ENCODE peak calls at places on chromosome 5, in five cellular contexts. V is pancreas; D is hepatocyte; W is Peyer's patch; J is CD8-positive, alpha-beta T cell. U is an unnamed sample.

GRCh38 chr5:33631786-33632185 is 191.0 kb downstream of the TARS1 start:
- DNase-seq in V (no peak), W (no peak), D (no peak), J (no peak), U (no peak)

GRCh38 chr5:173318881-173319609 is 9.2 kb downstream of the STC2 start:
- DNase-seq in D (no peak), J (no peak), W (no peak), V (no peak), U (no peak)

GRCh38 chr5:107794731-107795130 is 124.0 kb upstream of the EFNA5 start:
- DNase-seq in D (no peak), V (no peak), J (no peak), W (no peak), U (no peak)

GRCh38 chr5:139014726-139015125 is 139.6 kb upstream of the LRRTM2 start:
- DNase-seq in W (no peak), D (no peak), J (no peak), V (peak; percentile 33), U (no peak)

GRCh38 chr5:141565826-141566575 is 52.8 kb downstream of the DIAPH1 start:
- DNase-seq in W (no peak), V (no peak), J (no peak), D (no peak), U (no peak)

GRCh38 chr5:109945097-109945678 is 255.5 kb downstream of the MAN2A1 start:
- DNase-seq in J (no peak), D (no peak), V (no peak), W (no peak), U (no peak)

GRCh38 chr5:67133781-67134180 is 62.8 kb downstream of the CD180 start:
- DNase-seq in D (no peak), J (no peak), W (no peak), V (no peak), U (no peak)

GRCh38 chr5:43422143-43422542 is 10.0 kb upstream of the CCL28 start:
- DNase-seq in W (no peak), D (peak; percentile 63), J (no peak), V (peak; percentile 29), U (no peak)

GRCh38 chr5:84870369-84870768 is 485.7 kb upstream of the EDIL3 start:
- DNase-seq in V (no peak), W (no peak), J (no peak), D (no peak), U (no peak)

GRCh38 chr5:5721881-5722280 is 299.4 kb downstream of the ICE1 start:
- DNase-seq in D (no peak), J (no peak), W (no peak), V (no peak), U (no peak)

GRCh38 chr5:132003170-132003744 is 8.2 kb downstream of the ACSL6 start:
- DNase-seq in J (no peak), W (no peak), D (no peak), V (peak; percentile 47), U (peak; percentile 36)

GRCh38 chr5:152335461-152335860 is 69.6 kb downstream of the NMUR2 start:
- DNase-seq in J (no peak), W (no peak), V (no peak), D (no peak), U (no peak)

GRCh38 chr5:169970911-169971436 is 9.3 kb downstream of the INSYN2B start:
- DNase-seq in J (no peak), D (no peak), V (no peak), W (no peak), U (peak; percentile 44)

GRCh38 chr5:14937277-14937676 is 65.7 kb upstream of the ANKH start:
- DNase-seq in V (no peak), W (no peak), D (no peak), J (no peak), U (no peak)

GRCh38 chr5:24161559-24161958 is 483.2 kb downstream of the CDH10 start:
- DNase-seq in V (no peak), D (no peak), W (no peak), J (no peak), U (no peak)

GRCh38 chr5:142280066-142281011 is 44.5 kb downstream of the SPRY4 start:
- DNase-seq in W (no peak), V (peak; percentile 12), D (peak; percentile 37), J (no peak), U (peak; percentile 78)

GRCh38 chr5:16812911-16813310 is 123.2 kb downstream of the MYO10 start:
- DNase-seq in D (peak; percentile 73), J (no peak), W (no peak), V (peak; percentile 73), U (no peak)
- H3K27ac ChIP-seq in D (peak overlapping the region; percentile 70), J (no peak overlapping the region), W (no peak overlapping the region), V (peak overlapping the region; percentile 64), U (no peak overlapping the region)

GRCh38 chr5:135392256-135392655 is 6.8 kb downstream of the MACROH2A1 start:
- DNase-seq in V (no peak), J (no peak), D (no peak), W (no peak), U (no peak)

GRCh38 chr5:135394095-135394494 is 4.9 kb downstream of the MACROH2A1 start:
- DNase-seq in D (no peak), W (no peak), V (no peak), J (no peak), U (no peak)

GRCh38 chr5:135393229-135393628 is 5.8 kb downstream of the MACROH2A1 start:
- DNase-seq in W (no peak), V (no peak), D (no peak), J (no peak), U (no peak)

GRCh38 chr5:135395451-135395850 is 3.6 kb downstream of the MACROH2A1 start:
- DNase-seq in D (no peak), V (no peak), J (no peak), W (no peak), U (no peak)

DNA sequence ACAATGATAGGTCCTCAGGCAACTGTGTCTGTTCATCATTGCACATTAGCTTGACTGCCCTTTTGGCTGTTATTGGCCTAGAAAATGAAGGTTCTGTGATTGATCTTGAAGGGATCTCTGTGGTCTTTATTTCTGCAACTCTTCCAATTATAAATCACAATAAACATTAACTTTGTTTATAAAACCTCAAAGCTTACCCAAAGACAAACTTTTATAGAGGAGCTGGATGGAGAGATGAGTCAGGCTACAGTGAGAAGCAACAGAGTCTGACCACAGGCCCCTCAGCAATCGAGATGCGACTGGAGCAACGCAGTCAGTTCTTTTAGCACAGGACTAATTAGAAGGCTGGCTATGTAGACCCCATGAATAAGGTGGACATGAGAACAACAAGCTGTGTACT is 5.3 kb downstream of the MACROH2A1 start:
- DNase-seq in V (no peak), D (no peak), W (no peak), J (no peak), U (no peak)
- H3K4me1 ChIP-seq in V (peaks cover 8% of the 10 kb centered on the region), D (peaks cover 64% of the 10 kb centered on the region), W (peaks cover 77% of the 10 kb centered on the region), J (peaks cover 27% of the 10 kb centered on the region), U (peaks cover 90% of the 10 kb centered on the region)

GRCh38 chr5:76145945-76146344 is 62.8 kb downstream of the SV2C start:
- DNase-seq in J (no peak), W (no peak), V (no peak), D (peak; percentile 22), U (no peak)
- TF ChIP-seq CTCF in J (no peak), W (no peak), V (no peak), D (peak; percentile 18), U (no peak)

GRCh38 chr5:65835191-65835590 is 91.2 kb upstream of the ERBIN start:
- DNase-seq in J (no peak), W (no peak), V (no peak), D (no peak), U (no peak)

GRCh38 chr5:65840071-65840470 is 86.3 kb upstream of the ERBIN start:
- DNase-seq in J (no peak), V (no peak), D (no peak), W (no peak), U (no peak)

GRCh38 chr5:65834306-65834705 is 92.1 kb upstream of the ERBIN start:
- DNase-seq in W (no peak), J (no peak), D (no peak), V (no peak), U (no peak)

GRCh38 chr5:65833780-65834179 is 92.6 kb upstream of the ERBIN start:
- DNase-seq in J (no peak), W (no peak), V (no peak), D (no peak), U (no peak)

DNA sequence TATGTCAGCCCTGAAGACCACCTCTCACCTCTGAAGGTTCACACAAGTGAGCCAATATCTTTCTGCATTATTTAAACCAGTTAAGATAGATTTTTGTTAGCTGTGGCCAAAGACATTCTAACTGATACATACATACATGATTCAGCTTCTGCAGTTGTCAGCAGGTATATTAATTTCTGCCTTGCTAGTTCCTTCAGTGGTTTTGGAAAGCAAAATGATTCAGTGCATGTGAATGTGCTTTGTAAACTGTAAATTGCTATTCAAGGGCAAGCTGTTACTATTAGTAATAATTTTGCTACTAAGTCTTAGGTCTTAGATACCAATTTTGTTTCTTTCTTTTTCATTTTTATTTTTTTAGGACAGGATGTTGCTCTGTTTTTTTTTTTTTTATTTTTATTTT is 89.2 kb upstream of the ERBIN start:
- DNase-seq in V (no peak), D (no peak), W (no peak), J (no peak), U (no peak)
- H3K27ac ChIP-seq in V (no peak overlapping the region), D (no peak overlapping the region), W (no peak overlapping the region), J (no peak overlapping the region), U (no peak overlapping the region)

GRCh38 chr5:158463971-158464370 is 605.0 kb upstream of the CLINT1 start:
- DNase-seq in D (peak; percentile 54), V (no peak), J (no peak), W (no peak), U (no peak)

GRCh38 chr5:158465379-158465972 is 606.5 kb upstream of the CLINT1 start:
- DNase-seq in J (no peak), V (no peak), D (no peak), W (no peak), U (no peak)

GRCh38 chr5:158466196-158466595 is 607.3 kb upstream of the CLINT1 start:
- DNase-seq in J (no peak), D (no peak), V (no peak), W (no peak), U (no peak)

GRCh38 chr5:158463188-158463587 is 604.2 kb upstream of the CLINT1 start:
- DNase-seq in V (no peak), J (no peak), W (no peak), D (no peak), U (no peak)

GRCh38 chr5:158464383-158464782 is 605.4 kb upstream of the CLINT1 start:
- DNase-seq in J (no peak), D (no peak), V (no peak), W (no peak), U (no peak)
- H3K4me1 ChIP-seq in J (no peaks in the 10 kb centered on the region), D (no peaks in the 10 kb centered on the region), V (no peaks in the 10 kb centered on the region), W (no peaks in the 10 kb centered on the region), U (peaks cover 25% of the 10 kb centered on the region)

DNA sequence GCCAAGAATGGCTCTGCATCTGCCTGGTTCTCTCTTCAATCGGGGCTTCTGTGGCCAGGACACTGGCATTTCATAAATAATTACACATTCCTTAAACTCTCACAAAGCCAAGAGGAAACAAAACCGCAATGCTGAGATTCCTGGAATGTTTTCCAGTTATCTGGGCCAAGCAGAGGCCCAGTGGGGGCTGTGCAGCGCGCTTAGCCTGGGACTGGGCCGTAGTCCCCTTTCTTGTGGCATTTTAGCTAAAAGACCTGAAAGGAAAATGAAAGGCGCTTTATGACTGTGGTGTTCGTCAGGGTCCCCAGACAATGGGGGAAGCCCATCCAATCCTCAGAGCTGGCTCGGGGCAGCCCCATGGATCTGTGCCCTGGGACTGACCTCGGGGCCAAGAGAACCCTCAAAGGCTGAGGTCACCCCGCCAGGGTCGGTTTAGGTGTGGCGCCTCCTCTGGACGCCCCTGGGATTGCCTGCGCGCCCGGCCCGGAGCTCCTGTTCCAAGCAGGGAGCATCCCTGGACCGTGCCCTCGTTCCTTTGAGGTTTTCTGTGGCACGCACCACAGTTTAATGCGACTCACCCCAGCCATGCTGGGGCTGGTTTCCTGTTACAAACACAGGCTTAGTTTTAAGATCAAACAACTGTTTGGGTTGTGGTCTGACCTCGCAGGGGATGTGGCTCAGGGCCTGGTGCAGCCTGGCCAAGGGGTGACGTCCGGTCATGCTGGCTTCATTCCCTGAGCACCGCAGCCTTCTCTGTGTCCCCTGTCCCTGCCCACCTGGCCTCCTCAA is 51.5 kb upstream of the NKD2 start:
- DNase-seq in D (peak; percentile 67), W (no peak), J (peak; percentile 48), V (peak; percentile 49), U (no peak)
- TF ChIP-seq CTCF in D (peak; percentile 27), W (no peak), J (no peak), V (no peak), U (no peak)